ENCODE peak calls at places on chromosome 4, in ten cellular contexts. One of them, this sample, is unnamed.

GRCh38 chr4:1207157-1207470 is 34.7 kb upstream of the SPON2 start:
- DNase-seq in GM03348: no peak
- DNase-seq in activated gamma-delta T cell treated with anti-CD3 and anti-CD28 coated beads, Interleukin-2, amount 50 U/mL, for 16 hours: no peak
- DNase-seq in fibroblast of pulmonary artery: no peak
- DNase-seq in Calu3: no peak
- DNase-seq in T-helper 1 cell: no peak
- DNase-seq in keratinocyte: no peak
- DNase-seq in stimulated activated CD8-positive, alpha-beta memory T cell treated with anti-CD3 and anti-CD28 coated beads, Interleukin-15, amount 100 ng/mL, for 24 hours: no peak
- DNase-seq in NCI-H1092: no peak
- DNase-seq in stimulated activated CD4-positive, alpha-beta T cell treated with anti-CD3 and anti-CD28 coated beads, Interleukin-1b, Interleukin-23, amount 100 ng/mL, for 24 hours: no peak
- DNase-seq in this sample: peak

GRCh38 chr4:71162386-71162785 is 168.9 kb downstream of the DCK start:
- DNase-seq in GM03348: no peak
- DNase-seq in NCI-H1092: no peak
- DNase-seq in keratinocyte: no peak
- DNase-seq in stimulated activated CD8-positive, alpha-beta memory T cell treated with anti-CD3 and anti-CD28 coated beads, Interleukin-15, amount 100 ng/mL, for 24 hours: no peak
- DNase-seq in Calu3: no peak
- DNase-seq in activated gamma-delta T cell treated with anti-CD3 and anti-CD28 coated beads, Interleukin-2, amount 50 U/mL, for 16 hours: no peak
- DNase-seq in fibroblast of pulmonary artery: no peak
- DNase-seq in T-helper 1 cell: no peak
- DNase-seq in stimulated activated CD4-positive, alpha-beta T cell treated with anti-CD3 and anti-CD28 coated beads, Interleukin-1b, Interleukin-23, amount 100 ng/mL, for 24 hours: no peak
- DNase-seq in this sample: no peak

GRCh38 chr4:140754918-140755810 is 1.0 kb downstream of the TBC1D9 start:
- DNase-seq in keratinocyte: no peak
- DNase-seq in GM03348: no peak
- DNase-seq in stimulated activated CD4-positive, alpha-beta T cell treated with anti-CD3 and anti-CD28 coated beads, Interleukin-1b, Interleukin-23, amount 100 ng/mL, for 24 hours: no peak
- DNase-seq in activated gamma-delta T cell treated with anti-CD3 and anti-CD28 coated beads, Interleukin-2, amount 50 U/mL, for 16 hours: no peak
- DNase-seq in T-helper 1 cell: no peak
- DNase-seq in Calu3: no peak
- DNase-seq in fibroblast of pulmonary artery: peak
- DNase-seq in NCI-H1092: no peak
- DNase-seq in stimulated activated CD8-positive, alpha-beta memory T cell treated with anti-CD3 and anti-CD28 coated beads, Interleukin-15, amount 100 ng/mL, for 24 hours: no peak
- DNase-seq in this sample: no peak

GRCh38 chr4:87882321-87882720 is 49.6 kb downstream of the MEPE start:
- DNase-seq in GM03348: peak
- DNase-seq in T-helper 1 cell: no peak
- DNase-seq in stimulated activated CD8-positive, alpha-beta memory T cell treated with anti-CD3 and anti-CD28 coated beads, Interleukin-15, amount 100 ng/mL, for 24 hours: no peak
- DNase-seq in stimulated activated CD4-positive, alpha-beta T cell treated with anti-CD3 and anti-CD28 coated beads, Interleukin-1b, Interleukin-23, amount 100 ng/mL, for 24 hours: no peak
- DNase-seq in NCI-H1092: no peak
- DNase-seq in Calu3: no peak
- DNase-seq in activated gamma-delta T cell treated with anti-CD3 and anti-CD28 coated beads, Interleukin-2, amount 50 U/mL, for 16 hours: no peak
- DNase-seq in keratinocyte: no peak
- DNase-seq in fibroblast of pulmonary artery: peak
- DNase-seq in this sample: no peak

GRCh38 chr4:20015825-20016224 is 235.9 kb upstream of the SLIT2 start:
- DNase-seq in T-helper 1 cell: no peak
- DNase-seq in GM03348: no peak
- DNase-seq in keratinocyte: no peak
- DNase-seq in fibroblast of pulmonary artery: no peak
- DNase-seq in stimulated activated CD8-positive, alpha-beta memory T cell treated with anti-CD3 and anti-CD28 coated beads, Interleukin-15, amount 100 ng/mL, for 24 hours: no peak
- DNase-seq in activated gamma-delta T cell treated with anti-CD3 and anti-CD28 coated beads, Interleukin-2, amount 50 U/mL, for 16 hours: no peak
- DNase-seq in NCI-H1092: no peak
- DNase-seq in stimulated activated CD4-positive, alpha-beta T cell treated with anti-CD3 and anti-CD28 coated beads, Interleukin-1b, Interleukin-23, amount 100 ng/mL, for 24 hours: no peak
- DNase-seq in Calu3: no peak
- DNase-seq in this sample: no peak

GRCh38 chr4:120156115-120156718 is 89.6 kb upstream of the MAD2L1 start:
- DNase-seq in Calu3: peak
- DNase-seq in NCI-H1092: peak
- DNase-seq in T-helper 1 cell: no peak
- DNase-seq in activated gamma-delta T cell treated with anti-CD3 and anti-CD28 coated beads, Interleukin-2, amount 50 U/mL, for 16 hours: no peak
- DNase-seq in keratinocyte: peak
- DNase-seq in stimulated activated CD4-positive, alpha-beta T cell treated with anti-CD3 and anti-CD28 coated beads, Interleukin-1b, Interleukin-23, amount 100 ng/mL, for 24 hours: no peak
- DNase-seq in GM03348: peak
- DNase-seq in stimulated activated CD8-positive, alpha-beta memory T cell treated with anti-CD3 and anti-CD28 coated beads, Interleukin-15, amount 100 ng/mL, for 24 hours: no peak
- DNase-seq in fibroblast of pulmonary artery: peak
- DNase-seq in this sample: peak

GRCh38 chr4:99405433-99406115 is 29.6 kb downstream of the ADH7 start:
- DNase-seq in keratinocyte: peak
- DNase-seq in GM03348: peak
- DNase-seq in T-helper 1 cell: peak
- DNase-seq in activated gamma-delta T cell treated with anti-CD3 and anti-CD28 coated beads, Interleukin-2, amount 50 U/mL, for 16 hours: peak
- DNase-seq in stimulated activated CD8-positive, alpha-beta memory T cell treated with anti-CD3 and anti-CD28 coated beads, Interleukin-15, amount 100 ng/mL, for 24 hours: no peak
- DNase-seq in fibroblast of pulmonary artery: peak
- DNase-seq in Calu3: peak
- DNase-seq in NCI-H1092: peak
- DNase-seq in stimulated activated CD4-positive, alpha-beta T cell treated with anti-CD3 and anti-CD28 coated beads, Interleukin-1b, Interleukin-23, amount 100 ng/mL, for 24 hours: peak
- DNase-seq in this sample: peak

GRCh38 chr4:45100936-45101818 is 374.8 kb upstream of the GNPDA2 start:
- DNase-seq in NCI-H1092: no peak
- DNase-seq in activated gamma-delta T cell treated with anti-CD3 and anti-CD28 coated beads, Interleukin-2, amount 50 U/mL, for 16 hours: no peak
- DNase-seq in stimulated activated CD8-positive, alpha-beta memory T cell treated with anti-CD3 and anti-CD28 coated beads, Interleukin-15, amount 100 ng/mL, for 24 hours: no peak
- DNase-seq in stimulated activated CD4-positive, alpha-beta T cell treated with anti-CD3 and anti-CD28 coated beads, Interleukin-1b, Interleukin-23, amount 100 ng/mL, for 24 hours: no peak
- DNase-seq in Calu3: no peak
- DNase-seq in T-helper 1 cell: no peak
- DNase-seq in keratinocyte: no peak
- DNase-seq in fibroblast of pulmonary artery: no peak
- DNase-seq in GM03348: no peak
- DNase-seq in this sample: no peak

GRCh38 chr4:151407466-151408379 is 1.3 kb upstream of the FHIP1A start:
- DNase-seq in GM03348: no peak
- DNase-seq in Calu3: peak
- DNase-seq in keratinocyte: no peak
- DNase-seq in fibroblast of pulmonary artery: no peak
- DNase-seq in T-helper 1 cell: no peak
- DNase-seq in NCI-H1092: no peak
- DNase-seq in activated gamma-delta T cell treated with anti-CD3 and anti-CD28 coated beads, Interleukin-2, amount 50 U/mL, for 16 hours: no peak
- DNase-seq in stimulated activated CD8-positive, alpha-beta memory T cell treated with anti-CD3 and anti-CD28 coated beads, Interleukin-15, amount 100 ng/mL, for 24 hours: no peak
- DNase-seq in stimulated activated CD4-positive, alpha-beta T cell treated with anti-CD3 and anti-CD28 coated beads, Interleukin-1b, Interleukin-23, amount 100 ng/mL, for 24 hours: no peak
- DNase-seq in this sample: no peak

GRCh38 chr4:158854236-158854635 is 85.4 kb downstream of the FNIP2 start:
- DNase-seq in keratinocyte: no peak
- DNase-seq in GM03348: no peak
- DNase-seq in NCI-H1092: no peak
- DNase-seq in stimulated activated CD4-positive, alpha-beta T cell treated with anti-CD3 and anti-CD28 coated beads, Interleukin-1b, Interleukin-23, amount 100 ng/mL, for 24 hours: no peak
- DNase-seq in T-helper 1 cell: no peak
- DNase-seq in stimulated activated CD8-positive, alpha-beta memory T cell treated with anti-CD3 and anti-CD28 coated beads, Interleukin-15, amount 100 ng/mL, for 24 hours: no peak
- DNase-seq in activated gamma-delta T cell treated with anti-CD3 and anti-CD28 coated beads, Interleukin-2, amount 50 U/mL, for 16 hours: no peak
- DNase-seq in fibroblast of pulmonary artery: no peak
- DNase-seq in Calu3: no peak
- DNase-seq in this sample: no peak

GRCh38 chr4:53450773-53451172 is 73.3 kb downstream of the FIP1L1 start:
- DNase-seq in fibroblast of pulmonary artery: peak
- DNase-seq in Calu3: no peak
- DNase-seq in keratinocyte: no peak
- DNase-seq in activated gamma-delta T cell treated with anti-CD3 and anti-CD28 coated beads, Interleukin-2, amount 50 U/mL, for 16 hours: no peak
- DNase-seq in stimulated activated CD8-positive, alpha-beta memory T cell treated with anti-CD3 and anti-CD28 coated beads, Interleukin-15, amount 100 ng/mL, for 24 hours: no peak
- DNase-seq in GM03348: no peak
- DNase-seq in NCI-H1092: no peak
- DNase-seq in stimulated activated CD4-positive, alpha-beta T cell treated with anti-CD3 and anti-CD28 coated beads, Interleukin-1b, Interleukin-23, amount 100 ng/mL, for 24 hours: no peak
- DNase-seq in T-helper 1 cell: no peak
- DNase-seq in this sample: no peak

GRCh38 chr4:122364700-122365404 is 14.0 kb upstream of the ADAD1 start:
- DNase-seq in stimulated activated CD8-positive, alpha-beta memory T cell treated with anti-CD3 and anti-CD28 coated beads, Interleukin-15, amount 100 ng/mL, for 24 hours: no peak
- DNase-seq in T-helper 1 cell: no peak
- DNase-seq in stimulated activated CD4-positive, alpha-beta T cell treated with anti-CD3 and anti-CD28 coated beads, Interleukin-1b, Interleukin-23, amount 100 ng/mL, for 24 hours: no peak
- DNase-seq in activated gamma-delta T cell treated with anti-CD3 and anti-CD28 coated beads, Interleukin-2, amount 50 U/mL, for 16 hours: no peak
- DNase-seq in keratinocyte: no peak
- DNase-seq in fibroblast of pulmonary artery: no peak
- DNase-seq in GM03348: no peak
- DNase-seq in NCI-H1092: no peak
- DNase-seq in Calu3: no peak
- DNase-seq in this sample: peak

GRCh38 chr4:177235026-177235425 is 74.6 kb upstream of the NEIL3 start:
- DNase-seq in fibroblast of pulmonary artery: peak
- DNase-seq in stimulated activated CD8-positive, alpha-beta memory T cell treated with anti-CD3 and anti-CD28 coated beads, Interleukin-15, amount 100 ng/mL, for 24 hours: no peak
- DNase-seq in keratinocyte: no peak
- DNase-seq in NCI-H1092: no peak
- DNase-seq in stimulated activated CD4-positive, alpha-beta T cell treated with anti-CD3 and anti-CD28 coated beads, Interleukin-1b, Interleukin-23, amount 100 ng/mL, for 24 hours: no peak
- DNase-seq in T-helper 1 cell: no peak
- DNase-seq in activated gamma-delta T cell treated with anti-CD3 and anti-CD28 coated beads, Interleukin-2, amount 50 U/mL, for 16 hours: no peak
- DNase-seq in GM03348: peak
- DNase-seq in Calu3: no peak
- DNase-seq in this sample: no peak

GRCh38 chr4:84403656-84404055 is 95.4 kb downstream of the NKX6-1 start:
- DNase-seq in activated gamma-delta T cell treated with anti-CD3 and anti-CD28 coated beads, Interleukin-2, amount 50 U/mL, for 16 hours: no peak
- DNase-seq in stimulated activated CD8-positive, alpha-beta memory T cell treated with anti-CD3 and anti-CD28 coated beads, Interleukin-15, amount 100 ng/mL, for 24 hours: no peak
- DNase-seq in T-helper 1 cell: no peak
- DNase-seq in NCI-H1092: no peak
- DNase-seq in stimulated activated CD4-positive, alpha-beta T cell treated with anti-CD3 and anti-CD28 coated beads, Interleukin-1b, Interleukin-23, amount 100 ng/mL, for 24 hours: no peak
- DNase-seq in Calu3: no peak
- DNase-seq in fibroblast of pulmonary artery: no peak
- DNase-seq in GM03348: no peak
- DNase-seq in keratinocyte: no peak
- DNase-seq in this sample: no peak

This sample was measured in Caco-2.